ENCODE peak calls at places on chromosomes 1 and 21, in four cellular contexts. E, A, V and D are unnamed samples.

GRCh38 chr21:26843912-26844257 is 1.3 kb downstream of the ADAMTS1 start:
- DNase-seq in V (no peak), E (peak), A (no peak), D (no peak)

GRCh38 chr1:3311711-3312110 is 142.8 kb upstream of the ARHGEF16 start:
- DNase-seq in E (no peak), V (no peak), A (no peak), D (no peak)

GRCh38 chr1:57724535-57724934 is 300.7 kb upstream of the DAB1 start:
- DNase-seq in A (no peak), E (no peak), V (no peak), D (no peak)

GRCh38 chr1:167467126-167467725 is 51.1 kb downstream of the CD247 start:
- DNase-seq in A (no peak), V (no peak), E (no peak), D (no peak)

GRCh38 chr1:247085310-247085709 is 6.7 kb upstream of the ZNF670 start:
- DNase-seq in A (no peak), E (no peak), V (no peak), D (no peak)

GRCh38 chr1:219517031-219517430 is 95.9 kb downstream of the ZC3H11B start:
- DNase-seq in E (no peak), A (no peak), V (no peak), D (no peak)

GRCh38 chr1:33182452-33182851 is 609 bp upstream of the TRIM62 start:
- DNase-seq in E (peak), A (peak), V (no peak), D (no peak)

GRCh38 chr21:40681164-40681859 is 165.6 kb downstream of the DSCAM start:
- DNase-seq in V (no peak), E (no peak), A (no peak), D (peak)

GRCh38 chr1:18484726-18485125 is 4.0 kb downstream of the KLHDC7A start:
- DNase-seq in E (no peak), V (no peak), A (no peak), D (no peak)

GRCh38 chr1:100045206-100045605 is 75.4 kb downstream of the SLC35A3 start:
- DNase-seq in A (no peak), V (no peak), E (no peak), D (no peak)

GRCh38 chr1:66607458-66607857 is 73.5 kb downstream of the SGIP1 start:
- DNase-seq in A (no peak), E (no peak), V (no peak), D (no peak)

GRCh38 chr1:31013187-31013864 is 52.2 kb downstream of the PUM1 start:
- DNase-seq in V (no peak), A (no peak), E (peak), D (no peak)

GRCh38 chr1:12159826-12160225 is 7.0 kb upstream of the TNFRSF1B start:
- DNase-seq in A (no peak), E (no peak), V (no peak), D (no peak)

GRCh38 chr1:162021124-162021523 is 2.5 kb downstream of the OLFML2B start:
- DNase-seq in V (no peak), E (no peak), A (no peak), D (no peak)

GRCh38 chr1:228043281-228043845 is 36.6 kb downstream of the WNT3A start:
- DNase-seq in E (no peak), V (no peak), A (peak), D (no peak)

GRCh38 chr1:34906756-34907155 is 22.7 kb downstream of the DLGAP3 start:
- DNase-seq in A (no peak), V (no peak), E (no peak), D (no peak)